ENCODE peak calls at places on chromosomes 6 and 20, in seven cellular contexts. S, A, X, L, T, K and U are unnamed samples.

GRCh38 chr6:155628315-155628714 is 172.7 kb upstream of the NOX3 start:
- DNase-seq in L (no peak), S (no peak), A (no peak), K (no peak), T (no peak), X (no peak), U (no peak)

GRCh38 chr20:6665161-6665560 is 102.3 kb upstream of the BMP2 start:
- DNase-seq in K (no peak), X (no peak), L (no peak), S (peak; percentile 34), A (no peak), T (no peak), U (no peak)

GRCh38 chr6:7146079-7146828 is 38.5 kb downstream of the RREB1 start:
- DNase-seq in K (peak; percentile 80), S (peak; percentile 69), T (peak; percentile 55), A (peak; percentile 64), L (no peak), X (no peak), U (no peak)

GRCh38 chr6:161418458-161418945 is 144.6 kb upstream of the AGPAT4 start:
- DNase-seq in A (peak; percentile 73), T (peak; percentile 38), X (no peak), K (peak; percentile 85), S (peak; percentile 41), L (no peak), U (no peak)

GRCh38 chr6:32967151-32968091 is 973 bp upstream of the BRD2 start:
- DNase-seq in X (no peak), L (no peak), S (peak; percentile 23), K (peak; percentile 49), A (peak; percentile 68), T (no peak), U (no peak)

GRCh38 chr20:49231461-49231860 is 12.2 kb downstream of the DDX27 start:
- DNase-seq in L (no peak), X (no peak), A (no peak), K (no peak), S (no peak), T (no peak), U (no peak)

GRCh38 chr20:40305303-40305702 is 383.7 kb downstream of the MAFB start:
- DNase-seq in L (no peak), X (no peak), K (no peak), S (no peak), A (no peak), T (no peak), U (no peak)

GRCh38 chr6:45661667-45662066 is 283.9 kb upstream of the SUPT3H start:
- DNase-seq in L (no peak), S (no peak), X (no peak), T (no peak), A (no peak), K (peak; percentile 84), U (no peak)

GRCh38 chr6:56335733-56336132 is 88.4 kb upstream of the COL21A1 start:
- DNase-seq in X (no peak), T (no peak), K (peak; percentile 94), L (peak; percentile 19), S (no peak), A (peak; percentile 86), U (no peak)

GRCh38 chr20:49647509-49647908 is 66.2 kb downstream of the B4GALT5 start:
- DNase-seq in X (no peak), K (peak; percentile 62), T (no peak), L (no peak), S (no peak), A (no peak), U (no peak)

GRCh38 chr6:148888853-148889252 is 142.0 kb downstream of the UST start:
- DNase-seq in K (peak; percentile 38), T (no peak), L (no peak), X (no peak), S (peak; percentile 32), A (no peak), U (no peak)

GRCh38 chr6:148565931-148566663 is 180.7 kb upstream of the UST start:
- DNase-seq in K (peak; percentile 97), A (peak; percentile 93), S (no peak), X (no peak), T (no peak), L (no peak), U (no peak)

GRCh38 chr20:17541596-17541995 is 10.4 kb upstream of the BFSP1 start:
- DNase-seq in S (no peak), X (no peak), T (no peak), L (no peak), A (no peak), K (no peak), U (no peak)

GRCh38 chr6:114202389-114202788 is 140.4 kb downstream of the HS3ST5 start:
- DNase-seq in S (no peak), T (no peak), A (no peak), L (no peak), X (no peak), K (no peak), U (no peak)

GRCh38 chr6:44131880-44132279 is 4.5 kb downstream of the TMEM63B start:
- DNase-seq in L (no peak), A (no peak), K (no peak), X (no peak), T (no peak), S (no peak), U (no peak)

GRCh38 chr6:131807644-131808459 is at the start of gene ENPP1:
- DNase-seq in T (peak; percentile 83), K (peak; percentile 62), L (peak; percentile 65), X (peak; percentile 84), A (peak; percentile 45), S (peak; percentile 84), U (no peak)

GRCh38 chr6:14953806-14954205 is 292.1 kb upstream of the JARID2 start:
- DNase-seq in K (no peak), X (no peak), L (no peak), T (no peak), S (no peak), A (no peak), U (no peak)

GRCh38 chr6:102216232-102216631 is 822.7 kb downstream of the GRIK2 start:
- DNase-seq in X (no peak), L (no peak), K (no peak), S (no peak), A (no peak), T (no peak), U (no peak)

GRCh38 chr6:87407531-87407895 is 259 bp upstream of the CFAP206 start:
- DNase-seq in S (no peak), A (peak; percentile 62), K (peak; percentile 41), T (peak; percentile 38), L (peak; percentile 25), X (no peak), U (no peak)

GRCh38 chr20:44961868-44962267 is 1.7 kb upstream of the TOMM34 start:
- DNase-seq in S (no peak), K (peak; percentile 77), T (no peak), X (no peak), A (peak; percentile 23), L (no peak), U (no peak)

GRCh38 chr20:44959896-44960852 is at the start of gene TOMM34:
- DNase-seq in A (peak; percentile 90), L (peak; percentile 96), K (peak; percentile 90), T (peak; percentile 92), X (peak; percentile 97), S (peak; percentile 97), U (peak; percentile 60)

GRCh38 chr20:44958276-44958675 is 1.9 kb downstream of the TOMM34 start:
- DNase-seq in S (no peak), A (no peak), K (no peak), T (no peak), X (no peak), L (no peak), U (no peak)

GRCh38 chr20:44961024-44961866 is 1.0 kb upstream of the TOMM34 start:
- DNase-seq in L (no peak), T (no peak), X (no peak), A (no peak), S (no peak), K (peak; percentile 20), U (no peak)

DNA sequence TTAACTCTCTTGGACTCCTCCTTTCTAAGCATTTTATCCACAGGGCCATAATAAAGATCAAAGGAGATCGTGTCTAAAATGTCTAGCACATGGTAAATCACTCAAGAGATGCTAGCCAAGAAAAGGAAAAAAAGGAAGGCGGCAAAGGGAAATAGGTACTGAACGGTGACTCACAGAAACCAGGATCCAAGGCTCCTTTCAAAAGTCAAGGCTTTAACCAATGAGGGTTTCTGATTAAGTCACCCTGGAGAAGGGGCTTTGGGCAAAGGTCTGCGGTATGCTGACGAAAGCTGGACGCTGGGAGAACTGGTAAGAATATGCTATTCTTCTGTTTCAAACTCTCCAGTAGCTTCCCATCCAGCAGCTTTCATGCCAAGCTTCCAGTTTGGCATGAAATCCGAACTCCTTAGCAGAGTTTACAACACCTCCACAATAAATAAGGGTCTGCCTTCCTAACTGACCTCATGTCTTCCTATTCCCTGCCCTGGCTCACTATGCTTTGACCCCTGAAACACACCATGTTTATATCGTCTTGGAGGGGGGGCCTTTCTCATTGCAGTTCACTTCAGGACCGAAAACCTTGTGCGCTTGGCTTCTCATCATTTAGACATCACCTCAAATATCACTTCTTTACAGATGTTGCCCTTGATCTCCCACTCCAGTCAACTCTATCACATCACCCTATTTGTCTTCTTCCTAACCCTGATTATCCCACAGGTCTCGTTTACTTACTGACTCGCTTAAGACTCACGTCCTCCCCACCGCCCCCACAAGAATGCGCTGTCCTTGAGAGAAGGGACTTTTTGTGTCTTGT is 908 bp downstream of the TOMM34 start:
- DNase-seq in K (peak; percentile 86), S (peak; percentile 13), L (peak; percentile 32), T (no peak), X (no peak), A (peak; percentile 76), U (no peak)
- H3K4me1 ChIP-seq in K (peaks cover 5% of the 10 kb centered on the region), S (peaks cover 7% of the 10 kb centered on the region), L (peaks cover 37% of the 10 kb centered on the region), T (no peaks in the 10 kb centered on the region), X (peaks cover 7% of the 10 kb centered on the region), A (peaks cover 28% of the 10 kb centered on the region), U (peaks cover 7% of the 10 kb centered on the region)

GRCh38 chr20:38591484-38592410 is 9.9 kb upstream of the ARHGAP40 start:
- DNase-seq in X (no peak), L (no peak), T (no peak), K (no peak), S (no peak), A (no peak), U (no peak)
- TF ChIP-seq POLR2A in X (no peak), L (no peak), T (no peak), K (no peak), S (no peak), A (no peak), U (no peak)

GRCh38 chr6:2793491-2794151 is 28.4 kb downstream of the WRNIP1 start:
- DNase-seq in X (no peak), L (no peak), K (no peak), S (no peak), T (no peak), A (no peak), U (no peak)
- H3K9me3 ChIP-seq in X (no peaks in the 10 kb centered on the region), L (no peaks in the 10 kb centered on the region), K (no peaks in the 10 kb centered on the region), S (no peaks in the 10 kb centered on the region), T (no peaks in the 10 kb centered on the region), A (no peaks in the 10 kb centered on the region), U (no peaks in the 10 kb centered on the region)

GRCh38 chr6:105798057-105798456 is 288.1 kb upstream of the PRDM1 start:
- DNase-seq in A (no peak), L (no peak), X (no peak), S (peak; percentile 52), T (peak; percentile 56), K (peak; percentile 81), U (no peak)

GRCh38 chr6:105795913-105796517 is 290.1 kb upstream of the PRDM1 start:
- DNase-seq in S (peak; percentile 67), A (no peak), L (peak; percentile 33), K (no peak), T (no peak), X (no peak), U (no peak)

GRCh38 chr6:105799051-105799450 is 287.1 kb upstream of the PRDM1 start:
- DNase-seq in S (peak; percentile 23), K (no peak), X (peak; percentile 45), A (no peak), T (no peak), L (no peak), U (no peak)

GRCh38 chr6:105794870-105795269 is 291.3 kb upstream of the PRDM1 start:
- DNase-seq in S (no peak), L (no peak), K (no peak), A (no peak), T (no peak), X (no peak), U (no peak)

GRCh38 chr6:105797313-105797970 is 288.7 kb upstream of the PRDM1 start:
- DNase-seq in K (no peak), X (no peak), A (no peak), T (no peak), L (no peak), S (no peak), U (no peak)
- H3K4me1 ChIP-seq in K (peaks cover 11% of the 10 kb centered on the region), X (peaks cover 15% of the 10 kb centered on the region), A (no peaks in the 10 kb centered on the region), T (no peaks in the 10 kb centered on the region), L (peaks cover 54% of the 10 kb centered on the region), S (peaks cover 45% of the 10 kb centered on the region), U (peaks cover 5% of the 10 kb centered on the region)